ENCODE peak calls at places on chromosomes 16 and 17, in five cellular contexts. One of them, this sample, is unnamed.
A peak's percentile ranks its signal among the peaks of the same experiment; 100 is the strongest.

GRCh38 chr16:81600275-81600674 is 155.7 kb downstream of the CMIP start:
- DNase-seq in H9: no peak
- DNase-seq in IMR-90: peak; percentile 62
- DNase-seq in mesenchymal stem cell: peak; percentile 91
- DNase-seq in H1: no peak
- DNase-seq in this sample: peak; percentile 31

GRCh38 chr17:19012171-19013080 is 7.9 kb upstream of the FAM83G start:
- DNase-seq in H9: no peak
- DNase-seq in IMR-90: no peak
- DNase-seq in H1: no peak
- DNase-seq in mesenchymal stem cell: no peak
- DNase-seq in this sample: no peak

GRCh38 chr17:43443381-43443780 is 40.4 kb upstream of the DHX8 start:
- DNase-seq in H9: no peak
- DNase-seq in H1: no peak
- DNase-seq in IMR-90: no peak
- DNase-seq in mesenchymal stem cell: no peak
- DNase-seq in this sample: no peak

GRCh38 chr17:70584255-70584654 is 414.9 kb downstream of the KCNJ2 start:
- DNase-seq in H9: no peak
- DNase-seq in IMR-90: no peak
- DNase-seq in H1: no peak
- DNase-seq in mesenchymal stem cell: no peak
- DNase-seq in this sample: no peak

GRCh38 chr16:88688013-88688778 is 1.9 kb upstream of the SNAI3 start:
- DNase-seq in mesenchymal stem cell: no peak
- DNase-seq in H1: no peak
- DNase-seq in H9: no peak
- DNase-seq in IMR-90: no peak
- DNase-seq in this sample: no peak

GRCh38 chr17:60392845-60393702 is 1.1 kb upstream of the USP32 start:
- DNase-seq in IMR-90: peak; percentile 60
- DNase-seq in H1: no peak
- DNase-seq in mesenchymal stem cell: peak; percentile 74
- DNase-seq in H9: no peak
- DNase-seq in this sample: no peak

GRCh38 chr17:46167826-46168569 is 25.2 kb downstream of the KANSL1 start:
- DNase-seq in H9: no peak
- DNase-seq in mesenchymal stem cell: peak; percentile 87
- DNase-seq in H1: no peak
- DNase-seq in IMR-90: peak; percentile 90
- DNase-seq in this sample: no peak

GRCh38 chr17:58741121-58741625 is 14.5 kb upstream of the PPM1E start:
- DNase-seq in H1: no peak
- DNase-seq in IMR-90: peak; percentile 81
- DNase-seq in mesenchymal stem cell: peak; percentile 43
- DNase-seq in H9: no peak
- DNase-seq in this sample: no peak

GRCh38 chr17:73266796-73267195 is 5.1 kb upstream of the CPSF4L start:
- DNase-seq in H1: no peak
- DNase-seq in H9: no peak
- DNase-seq in mesenchymal stem cell: no peak
- DNase-seq in IMR-90: no peak
- DNase-seq in this sample: no peak

GRCh38 chr16:84911490-84912216 is 91.9 kb downstream of the CRISPLD2 start:
- DNase-seq in H9: no peak
- DNase-seq in H1: no peak
- DNase-seq in IMR-90: no peak
- DNase-seq in mesenchymal stem cell: peak; percentile 41
- DNase-seq in this sample: no peak

GRCh38 chr16:22014271-22014873 is 6.5 kb downstream of the MOSMO start:
- DNase-seq in H9: no peak
- DNase-seq in IMR-90: no peak
- DNase-seq in H1: no peak
- DNase-seq in mesenchymal stem cell: no peak
- DNase-seq in this sample: no peak

GRCh38 chr17:67608691-67609090 is 109.0 kb upstream of the NOL11 start:
- DNase-seq in mesenchymal stem cell: peak; percentile 30
- DNase-seq in IMR-90: peak; percentile 91
- DNase-seq in H9: no peak
- DNase-seq in H1: no peak
- DNase-seq in this sample: no peak

GRCh38 chr17:77140878-77141767 is at the start of gene SEC14L1:
- DNase-seq in H9: peak; percentile 86
- DNase-seq in H1: peak; percentile 69
- DNase-seq in mesenchymal stem cell: peak; percentile 62
- DNase-seq in IMR-90: no peak
- DNase-seq in this sample: peak; percentile 59

GRCh38 chr17:38733315-38734234 is 3.4 kb downstream of the CISD3 start:
- DNase-seq in H9: peak; percentile 70
- DNase-seq in mesenchymal stem cell: no peak
- DNase-seq in H1: no peak
- DNase-seq in IMR-90: no peak
- DNase-seq in this sample: no peak

GRCh38 chr16:54191163-54191562 is 95.4 kb downstream of the IRX3 start:
- DNase-seq in mesenchymal stem cell: no peak
- DNase-seq in H1: no peak
- DNase-seq in IMR-90: no peak
- DNase-seq in H9: no peak
- DNase-seq in this sample: no peak

GRCh38 chr16:48734220-48734619 is 124.2 kb upstream of the N4BP1 start:
- DNase-seq in H9: no peak
- DNase-seq in H1: no peak
- DNase-seq in mesenchymal stem cell: no peak
- DNase-seq in IMR-90: no peak
- DNase-seq in this sample: no peak

GRCh38 chr16:73037845-73038570 is 9.9 kb downstream of the ZFHX3 start:
- DNase-seq in H9: no peak
- DNase-seq in IMR-90: no peak
- DNase-seq in H1: no peak
- DNase-seq in mesenchymal stem cell: no peak
- DNase-seq in this sample: no peak

GRCh38 chr17:48527742-48528028 is 3.1 kb downstream of the HOXB1 start:
- DNase-seq in IMR-90: no peak
- DNase-seq in H9: no peak
- DNase-seq in mesenchymal stem cell: no peak
- DNase-seq in H1: no peak
- DNase-seq in this sample: no peak

GRCh38 chr17:75263051-75263450 is 1.4 kb downstream of the MRPS7 start:
- DNase-seq in H9: no peak
- DNase-seq in IMR-90: no peak
- DNase-seq in H1: no peak
- DNase-seq in mesenchymal stem cell: no peak
- DNase-seq in this sample: no peak

GRCh38 chr16:64180136-64180900 is 941.5 kb downstream of the CDH11 start:
- DNase-seq in mesenchymal stem cell: no peak
- DNase-seq in H9: no peak
- DNase-seq in H1: no peak
- DNase-seq in IMR-90: no peak
- DNase-seq in this sample: no peak

GRCh38 chr16:888901-889570 is 81.7 kb downstream of the LMF1 start:
- DNase-seq in H1: no peak
- DNase-seq in H9: no peak
- DNase-seq in IMR-90: no peak
- DNase-seq in mesenchymal stem cell: no peak
- DNase-seq in this sample: no peak

GRCh38 chr17:32739722-32740121 is 137.2 kb downstream of the MYO1D start:
- DNase-seq in H1: no peak
- DNase-seq in IMR-90: no peak
- DNase-seq in H9: no peak
- DNase-seq in mesenchymal stem cell: no peak
- DNase-seq in this sample: no peak

GRCh38 chr17:15350777-15351486 is 9.5 kb upstream of the TEKT3 start:
- DNase-seq in H9: no peak
- DNase-seq in mesenchymal stem cell: peak; percentile 80
- DNase-seq in H1: no peak
- DNase-seq in IMR-90: no peak
- DNase-seq in this sample: no peak

GRCh38 chr17:51260960-51261958 is 913 bp downstream of the UTP18 start:
- DNase-seq in IMR-90: no peak
- DNase-seq in mesenchymal stem cell: peak; percentile 42
- DNase-seq in H9: peak; percentile 89
- DNase-seq in H1: peak; percentile 90
- DNase-seq in this sample: peak; percentile 74

GRCh38 chr17:47860396-47860795 is 9.4 kb upstream of the SP6 start:
- DNase-seq in IMR-90: no peak
- DNase-seq in H9: no peak
- DNase-seq in H1: no peak
- DNase-seq in mesenchymal stem cell: no peak
- DNase-seq in this sample: no peak

GRCh38 chr17:78917451-78918307 is 7.5 kb downstream of the TIMP2 start:
- DNase-seq in H9: no peak
- DNase-seq in IMR-90: no peak
- DNase-seq in mesenchymal stem cell: no peak
- DNase-seq in H1: no peak
- DNase-seq in this sample: no peak

GRCh38 chr17:78919816-78920516 is 5.2 kb downstream of the TIMP2 start:
- DNase-seq in H9: peak; percentile 27
- DNase-seq in H1: no peak
- DNase-seq in IMR-90: no peak
- DNase-seq in mesenchymal stem cell: no peak
- DNase-seq in this sample: no peak

GRCh38 chr17:78921437-78921971 is 3.7 kb downstream of the TIMP2 start:
- DNase-seq in mesenchymal stem cell: no peak
- DNase-seq in H1: no peak
- DNase-seq in IMR-90: no peak
- DNase-seq in H9: no peak
- DNase-seq in this sample: no peak

GRCh38 chr17:78920528-78920927 is 4.7 kb downstream of the TIMP2 start:
- DNase-seq in mesenchymal stem cell: no peak
- DNase-seq in IMR-90: no peak
- DNase-seq in H9: no peak
- DNase-seq in H1: no peak
- DNase-seq in this sample: no peak

DNA sequence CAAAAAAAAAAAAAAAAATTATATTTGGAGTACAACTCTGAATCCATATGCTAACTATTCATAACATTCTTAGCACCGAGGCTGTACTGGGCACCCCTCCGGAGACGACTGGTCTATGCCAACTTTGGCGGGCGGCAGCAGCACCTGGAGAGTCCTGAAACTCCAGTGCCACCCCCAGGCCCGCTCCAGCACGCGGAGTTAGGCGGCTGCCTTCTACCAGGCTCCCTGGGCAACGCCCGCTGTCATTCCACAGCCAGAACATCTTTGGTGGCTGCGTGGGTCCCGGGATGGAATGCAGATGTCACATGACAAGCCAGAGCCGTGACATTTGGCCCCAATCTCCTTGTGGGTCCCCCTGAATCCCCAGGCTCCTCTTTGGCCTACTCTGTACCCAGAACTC is 6.2 kb downstream of the TIMP2 start:
- DNase-seq in H9: no peak
- DNase-seq in H1: no peak
- DNase-seq in IMR-90: no peak
- DNase-seq in mesenchymal stem cell: no peak
- DNase-seq in this sample: no peak
- H3K14ac ChIP-seq in H9: no peak overlapping the region
- H3K14ac ChIP-seq in H1: no peak overlapping the region
- H3K14ac ChIP-seq in IMR-90: no peak overlapping the region
- H3K14ac ChIP-seq in mesenchymal stem cell: no peak overlapping the region
- H3K14ac ChIP-seq in this sample: no peak overlapping the region

GRCh38 chr16:71461686-71462648 is at the start of gene ZNF23:
- DNase-seq in H1: peak; percentile 92
- DNase-seq in IMR-90: peak; percentile 74
- DNase-seq in mesenchymal stem cell: peak; percentile 81
- DNase-seq in H9: peak; percentile 81
- DNase-seq in this sample: peak; percentile 75

GRCh38 chr16:71472041-71472440 is 10.0 kb upstream of the ZNF23 start:
- DNase-seq in H9: no peak
- DNase-seq in mesenchymal stem cell: no peak
- DNase-seq in IMR-90: no peak
- DNase-seq in H1: no peak
- DNase-seq in this sample: no peak

GRCh38 chr16:71467810-71468209 is 5.8 kb upstream of the ZNF23 start:
- DNase-seq in IMR-90: peak; percentile 28
- DNase-seq in mesenchymal stem cell: peak; percentile 43
- DNase-seq in H9: peak; percentile 69
- DNase-seq in H1: no peak
- DNase-seq in this sample: peak; percentile 63
- H2AFZ ChIP-seq in IMR-90: no peak overlapping the region
- H2AFZ ChIP-seq in mesenchymal stem cell: no peak overlapping the region
- H2AFZ ChIP-seq in H9: no peak overlapping the region
- H2AFZ ChIP-seq in H1: no peak overlapping the region
- H2AFZ ChIP-seq in this sample: no peak overlapping the region

GRCh38 chr16:68972720-68973119 is 129.4 kb downstream of the TANGO6 start:
- DNase-seq in IMR-90: peak; percentile 70
- DNase-seq in H9: peak; percentile 89
- DNase-seq in mesenchymal stem cell: peak; percentile 49
- DNase-seq in H1: peak; percentile 63
- DNase-seq in this sample: no peak
- H2BK15ac ChIP-seq in IMR-90: no peak overlapping the region
- H2BK15ac ChIP-seq in H9: no peak overlapping the region
- H2BK15ac ChIP-seq in mesenchymal stem cell: no peak overlapping the region
- H2BK15ac ChIP-seq in H1: no peak overlapping the region
- H2BK15ac ChIP-seq in this sample: no peak overlapping the region

DNA sequence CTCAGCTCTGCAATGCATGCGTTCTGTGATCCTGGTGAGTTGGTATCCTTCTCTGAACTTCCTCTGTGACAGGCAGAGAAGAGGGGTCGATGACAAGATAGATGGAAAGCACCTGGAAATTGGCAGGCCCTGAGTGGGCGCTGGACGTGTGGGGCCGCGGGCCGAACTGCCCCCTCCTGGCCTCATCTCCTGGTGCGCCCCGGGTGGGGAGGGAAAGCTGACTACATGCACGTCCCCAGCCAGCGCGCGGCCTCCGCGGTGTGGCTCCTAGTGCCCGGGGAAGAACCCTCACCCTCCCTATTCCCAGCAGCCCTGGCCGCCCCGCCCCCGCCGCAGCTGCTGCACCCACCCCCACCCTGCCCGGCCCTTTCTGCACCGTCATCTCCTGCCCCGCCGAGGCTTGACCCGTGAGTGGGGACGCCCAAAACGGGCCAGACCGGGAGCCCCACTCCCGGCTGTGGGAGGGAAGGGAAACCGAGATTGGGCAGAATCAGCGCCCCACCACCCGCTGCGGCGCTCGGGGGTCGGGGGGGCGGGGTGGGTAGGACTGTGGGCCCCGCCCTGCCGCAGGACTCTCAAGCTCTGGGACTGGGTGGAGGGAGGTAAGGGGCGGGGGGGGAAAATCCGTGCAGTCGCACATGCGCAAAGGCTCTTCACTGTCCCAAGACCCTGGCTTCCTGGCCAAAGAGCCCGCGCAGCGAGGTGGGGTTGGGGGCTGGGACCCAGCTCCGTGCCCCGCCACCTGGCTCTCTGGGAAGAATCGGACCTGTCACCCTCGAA is at the start of gene NOL3:
- DNase-seq in mesenchymal stem cell: peak; percentile 89
- DNase-seq in H9: peak; percentile 93
- DNase-seq in H1: peak; percentile 79
- DNase-seq in IMR-90: peak; percentile 76
- DNase-seq in this sample: no peak
- H3K14ac ChIP-seq in mesenchymal stem cell: no peak within 1 kb of the TSS
- H3K14ac ChIP-seq in H9: no peak within 1 kb of the TSS
- H3K14ac ChIP-seq in H1: no peak within 1 kb of the TSS
- H3K14ac ChIP-seq in IMR-90: peak within 1 kb of the TSS; percentile 89
- H3K14ac ChIP-seq in this sample: peak within 1 kb of the TSS; percentile 90

GRCh38 chr17:29190039-29190438 is 9.8 kb upstream of the MYO18A start:
- DNase-seq in H1: no peak
- DNase-seq in H9: no peak
- DNase-seq in mesenchymal stem cell: no peak
- DNase-seq in IMR-90: no peak
- DNase-seq in this sample: no peak
- H2AFZ ChIP-seq in H1: no peak overlapping the region
- H2AFZ ChIP-seq in H9: no peak overlapping the region
- H2AFZ ChIP-seq in mesenchymal stem cell: no peak overlapping the region
- H2AFZ ChIP-seq in IMR-90: no peak overlapping the region
- H2AFZ ChIP-seq in this sample: no peak overlapping the region

GRCh38 chr17:13755851-13756250 is 154.1 kb upstream of the HS3ST3A1 start:
- DNase-seq in H9: no peak
- DNase-seq in IMR-90: no peak
- DNase-seq in H1: no peak
- DNase-seq in mesenchymal stem cell: no peak
- DNase-seq in this sample: no peak
- H2BK15ac ChIP-seq in H9: no peak overlapping the region
- H2BK15ac ChIP-seq in IMR-90: no peak overlapping the region
- H2BK15ac ChIP-seq in H1: no peak overlapping the region
- H2BK15ac ChIP-seq in mesenchymal stem cell: no peak overlapping the region
- H2BK15ac ChIP-seq in this sample: no peak overlapping the region